ENCODE peak calls at places on chromosomes 1 and 21, in four cellular contexts. H is CD8-positive, alpha-beta T cell; C is GM12865; R is ovary. B is an unnamed sample.
A peak's percentile ranks its signal among the peaks of the same experiment; 100 is the strongest.

GRCh38 chr1:212699839-212700596 is at the start of gene BATF3:
- DNase-seq in C (peak; percentile 66), R (peak; percentile 22), H (peak; percentile 16), B (peak; percentile 73)

GRCh38 chr1:180184041-180184440 is 29.4 kb downstream of the QSOX1 start:
- DNase-seq in R (no peak), H (no peak), C (no peak), B (no peak)

GRCh38 chr1:220527279-220528048 is 472 bp upstream of the MARK1 start:
- DNase-seq in H (no peak), C (peak; percentile 64), R (no peak), B (peak; percentile 54)

GRCh38 chr1:16014509-16015482 is 3.0 kb downstream of the HSPB7 start:
- DNase-seq in R (peak; percentile 85), H (no peak), C (peak; percentile 43), B (no peak)

GRCh38 chr21:44455524-44456206 is 355 bp downstream of the LRRC3 start:
- DNase-seq in R (peak; percentile 27), C (peak; percentile 34), H (no peak), B (peak; percentile 79)

GRCh38 chr1:233448290-233448689 is 120.8 kb downstream of the MAP3K21 start:
- DNase-seq in C (no peak), H (no peak), R (no peak), B (no peak)

GRCh38 chr1:203325004-203325417 is 19.7 kb downstream of the BTG2 start:
- DNase-seq in H (peak; percentile 51), C (peak; percentile 94), R (no peak), B (peak; percentile 84)

GRCh38 chr1:12405325-12406217 is 175.7 kb downstream of the VPS13D start:
- DNase-seq in H (no peak), C (no peak), R (no peak), B (no peak)

GRCh38 chr1:225746361-225747179 is 31.1 kb upstream of the SRP9 start:
- DNase-seq in H (no peak), C (no peak), R (peak; percentile 78), B (no peak)

GRCh38 chr1:225467193-225468020 is 39.6 kb upstream of the LBR start:
- DNase-seq in R (no peak), C (peak; percentile 94), H (peak; percentile 76), B (peak; percentile 83)

GRCh38 chr21:41506005-41506404 is 2.0 kb downstream of the TMPRSS2 start:
- DNase-seq in H (no peak), R (no peak), C (no peak), B (no peak)

GRCh38 chr1:12244078-12244477 is 14.2 kb downstream of the VPS13D start:
- DNase-seq in C (peak; percentile 3), H (no peak), R (no peak), B (no peak)

GRCh38 chr1:26739251-26739914 is 43.6 kb downstream of the ARID1A start:
- DNase-seq in R (no peak), H (no peak), C (no peak), B (no peak)

GRCh38 chr1:217525773-217526490 is 105.0 kb downstream of the GPATCH2 start:
- DNase-seq in C (no peak), H (no peak), R (no peak), B (no peak)

GRCh38 chr1:8740034-8740449 is 77.4 kb downstream of the RERE start:
- DNase-seq in R (no peak), C (no peak), H (no peak), B (no peak)

GRCh38 chr1:225422033-225422605 is 5.7 kb downstream of the LBR start:
- DNase-seq in C (no peak), H (no peak), R (no peak), B (no peak)

GRCh38 chr1:198232940-198233675 is 76.3 kb downstream of the NEK7 start:
- DNase-seq in H (no peak), C (no peak), R (no peak), B (no peak)

GRCh38 chr1:184637664-184638063 is 117.0 kb downstream of the EDEM3 start:
- DNase-seq in C (no peak), R (no peak), H (no peak), B (no peak)

GRCh38 chr1:38551908-38552307 is 307.7 kb downstream of the RRAGC start:
- DNase-seq in R (no peak), H (no peak), C (no peak), B (no peak)

GRCh38 chr1:156870734-156871133 is 10.1 kb downstream of the NTRK1 start:
- DNase-seq in H (no peak), R (no peak), C (no peak), B (no peak)

GRCh38 chr1:156866679-156867015 is 6.0 kb downstream of the NTRK1 start:
- DNase-seq in R (no peak), C (no peak), H (no peak), B (no peak)

GRCh38 chr1:156869455-156869854 is 8.8 kb downstream of the NTRK1 start:
- DNase-seq in H (no peak), C (no peak), R (no peak), B (no peak)

GRCh38 chr1:156865865-156866678 is 5.4 kb downstream of the NTRK1 start:
- DNase-seq in C (no peak), R (no peak), H (no peak), B (no peak)

DNA sequence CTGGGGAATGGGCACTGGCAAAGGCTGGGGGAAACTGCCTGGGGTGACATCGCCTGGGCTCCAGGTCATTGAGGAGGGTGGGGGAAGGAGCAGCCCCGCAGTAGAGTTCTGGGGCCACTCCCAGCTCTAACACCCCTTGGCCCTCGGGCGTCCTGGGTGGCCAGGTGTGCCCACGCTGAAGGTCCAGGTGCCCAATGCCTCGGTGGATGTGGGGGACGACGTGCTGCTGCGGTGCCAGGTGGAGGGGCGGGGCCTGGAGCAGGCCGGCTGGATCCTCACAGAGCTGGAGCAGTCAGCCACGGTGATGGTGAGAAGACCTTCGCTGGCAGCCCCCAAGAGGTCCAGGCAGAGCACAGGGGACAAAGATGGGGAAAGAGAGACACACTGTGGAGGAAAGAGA is 7.7 kb downstream of the NTRK1 start:
- DNase-seq in R (no peak), C (no peak), H (no peak), B (no peak)
- TF ChIP-seq CTCF in R (no peak), C (no peak), H (no peak), B (no peak)

GRCh38 chr21:38942617-38943245 is 137.0 kb downstream of the ETS2 start:
- DNase-seq in H (no peak), R (no peak), C (no peak), B (no peak)

GRCh38 chr21:38948981-38949380 is 143.3 kb downstream of the ETS2 start:
- DNase-seq in H (no peak), C (no peak), R (no peak), B (no peak)

GRCh38 chr21:38945536-38946245 is 140.0 kb downstream of the ETS2 start:
- DNase-seq in H (no peak), R (no peak), C (no peak), B (no peak)

GRCh38 chr21:38948377-38948776 is 142.6 kb downstream of the ETS2 start:
- DNase-seq in H (no peak), C (no peak), R (no peak), B (no peak)

GRCh38 chr21:38944903-38945302 is 139.2 kb downstream of the ETS2 start:
- DNase-seq in H (no peak), R (no peak), C (no peak), B (no peak)
- TF ChIP-seq CTCF in H (no peak), R (no peak), C (no peak), B (no peak)

DNA sequence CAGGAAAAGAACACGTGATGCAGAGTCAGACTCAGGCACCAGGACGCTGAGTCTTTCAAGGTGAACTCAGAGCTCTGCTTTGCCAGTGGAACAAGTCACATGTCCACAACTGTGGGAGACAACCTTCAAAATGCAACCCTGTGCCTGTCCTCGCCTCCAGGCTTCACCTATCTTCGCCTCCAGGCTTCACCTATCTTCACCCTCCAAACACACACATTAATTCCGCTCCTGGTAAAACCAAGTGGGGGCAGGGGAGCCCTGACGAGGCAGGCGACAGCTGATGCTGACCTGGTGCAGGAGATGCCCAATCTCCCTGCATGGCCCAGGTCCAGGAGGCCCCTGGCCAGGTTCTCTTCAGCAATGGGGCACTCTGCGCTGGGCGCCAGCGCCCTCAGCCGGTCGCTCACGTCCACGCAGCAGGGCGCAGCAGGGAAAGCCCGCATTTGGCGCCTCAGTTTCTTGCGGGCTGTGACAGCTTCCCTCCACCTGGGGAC is 28.0 kb upstream of the LSS start:
- DNase-seq in C (no peak), H (no peak), R (no peak), B (no peak)
- TF ChIP-seq CTCF in C (no peak), H (no peak), R (no peak), B (no peak)

GRCh38 chr1:3650248-3651010 is 526 bp upstream of the WRAP73 start:
- DNase-seq in R (no peak), H (no peak), C (no peak), B (no peak)

GRCh38 chr1:3651011-3651938 is 1.0 kb upstream of the TP73 start:
- DNase-seq in H (no peak), R (no peak), C (peak; percentile 62), B (peak; percentile 57)

GRCh38 chr1:3651939-3652537 is at the start of gene TP73:
- DNase-seq in C (peak; percentile 84), R (peak; percentile 33), H (no peak), B (peak; percentile 84)

GRCh38 chr1:3646596-3646995 is 3.3 kb downstream of the WRAP73 start:
- DNase-seq in C (no peak), R (no peak), H (no peak), B (no peak)

GRCh38 chr1:3649342-3650247 is at the start of gene WRAP73:
- DNase-seq in H (peak; percentile 81), R (peak; percentile 81), C (peak; percentile 97), B (peak; percentile 98)
- TF ChIP-seq CTCF in H (no peak), R (no peak), C (peak; percentile 35), B (peak; percentile 46)

GRCh38 chr1:231727171-231727570 is 100.6 kb downstream of the DISC1 start:
- DNase-seq in R (no peak), H (no peak), C (no peak), B (no peak)

GRCh38 chr1:231723146-231723545 is 96.6 kb downstream of the DISC1 start:
- DNase-seq in C (no peak), R (no peak), H (no peak), B (no peak)

GRCh38 chr1:231724041-231724440 is 97.5 kb downstream of the DISC1 start:
- DNase-seq in H (no peak), R (no peak), C (no peak), B (no peak)

GRCh38 chr1:231720652-231721325 is 94.2 kb downstream of the DISC1 start:
- DNase-seq in C (no peak), R (no peak), H (no peak), B (no peak)

GRCh38 chr1:231724876-231725647 is 98.5 kb downstream of the DISC1 start:
- DNase-seq in C (peak; percentile 56), H (no peak), R (no peak), B (peak; percentile 17)
- TF ChIP-seq CTCF in C (peak; percentile 35), H (no peak), R (no peak), B (peak; percentile 47)

GRCh38 chr21:36713746-36714145 is 14.8 kb downstream of the SIM2 start:
- DNase-seq in H (no peak), R (no peak), C (no peak), B (no peak)
- TF ChIP-seq CTCF in H (no peak), R (no peak), C (no peak), B (no peak)